ENCODE peak calls at places on chromosomes 1 and 21, in ten cellular contexts. R is mucosa of descending colon; H is stomach; W is neural crest cell; S is BE2C; F is colonic mucosa; D is CD8-positive, alpha-beta T cell; B is cardiac fibroblast; A is body of pancreas; V is nephron progenitor cell. Q is an unnamed sample.

GRCh38 chr1:41917835-41918449 is 780 bp downstream of the HIVEP3 start:
- DNase-seq in R (peak), H (peak), W (peak), S (peak), F (peak), D (peak), B (no peak), A (peak), V (peak), Q (peak)

GRCh38 chr1:213669964-213670691 is 317.6 kb upstream of the PROX1 start:
- DNase-seq in R (no peak), H (no peak), W (no peak), S (no peak), F (peak), D (peak), B (no peak), A (no peak), V (no peak), Q (no peak)

GRCh38 chr1:172070055-172070454 is 228.8 kb downstream of the DNM3 start:
- DNase-seq in R (no peak), H (no peak), W (no peak), S (no peak), F (no peak), D (no peak), B (no peak), A (no peak), V (no peak), Q (no peak)

GRCh38 chr21:15242906-15243305 is 178.1 kb upstream of the NRIP1 start:
- DNase-seq in R (no peak), H (no peak), W (no peak), S (no peak), F (no peak), D (no peak), B (no peak), A (no peak), V (no peak), Q (no peak)

GRCh38 chr1:206021796-206022365 is 1.8 kb downstream of the CTSE start:
- DNase-seq in R (no peak), H (no peak), W (no peak), S (no peak), F (no peak), D (no peak), B (peak), A (no peak), V (no peak), Q (no peak)

GRCh38 chr1:3067671-3068399 is 1.2 kb upstream of the PRDM16 start:
- DNase-seq in R (no peak), H (no peak), W (no peak), S (no peak), F (no peak), D (no peak), B (no peak), A (no peak), V (peak), Q (no peak)

GRCh38 chr1:98035587-98035986 is 114.8 kb upstream of the DPYD start:
- DNase-seq in R (no peak), H (no peak), W (no peak), S (no peak), F (no peak), D (no peak), B (peak), A (no peak), V (no peak), Q (no peak)

GRCh38 chr1:204089044-204089751 is 16.3 kb downstream of the SOX13 start:
- DNase-seq in R (no peak), H (no peak), W (no peak), S (no peak), F (peak), D (no peak), B (peak), A (no peak), V (no peak), Q (no peak)

GRCh38 chr1:244361764-244362473 is 89.8 kb downstream of the ADSS2 start:
- DNase-seq in R (no peak), H (no peak), W (no peak), S (no peak), F (no peak), D (no peak), B (peak), A (no peak), V (no peak), Q (no peak)

GRCh38 chr1:185376840-185377635 is 60.0 kb upstream of the IVNS1ABP start:
- DNase-seq in R (no peak), H (no peak), W (no peak), S (no peak), F (no peak), D (no peak), B (peak), A (no peak), V (no peak), Q (no peak)

GRCh38 chr1:220808501-220809186 is 21.9 kb downstream of the MTARC1 start:
- DNase-seq in R (no peak), H (no peak), W (no peak), S (no peak), F (no peak), D (no peak), B (no peak), A (no peak), V (peak), Q (no peak)

GRCh38 chr1:29639741-29640427 is 403.6 kb downstream of the PTPRU start:
- DNase-seq in R (no peak), H (no peak), W (no peak), S (no peak), F (no peak), D (no peak), B (peak), A (no peak), V (no peak), Q (no peak)

GRCh38 chr1:159181328-159182024 is 10.1 kb downstream of the CADM3 start:
- DNase-seq in R (no peak), H (no peak), W (no peak), S (no peak), F (no peak), D (no peak), B (no peak), A (no peak), V (no peak), Q (no peak)

GRCh38 chr1:203677771-203678170 is 51.1 kb downstream of the ATP2B4 start:
- DNase-seq in R (no peak), H (no peak), W (no peak), S (no peak), F (no peak), D (no peak), B (no peak), A (no peak), V (no peak), Q (no peak)

GRCh38 chr21:41852151-41852928 is 26.8 kb downstream of the PRDM15 start:
- DNase-seq in R (no peak), H (no peak), W (no peak), S (no peak), F (no peak), D (no peak), B (no peak), A (no peak), V (no peak), Q (no peak)

GRCh38 chr1:6703016-6703415 is 1.4 kb upstream of the DNAJC11 start:
- DNase-seq in R (no peak), H (no peak), W (no peak), S (no peak), F (no peak), D (no peak), B (no peak), A (no peak), V (no peak), Q (no peak)

GRCh38 chr1:16162163-16162822 is 6.4 kb upstream of the EPHA2 start:
- DNase-seq in R (peak), H (peak), W (no peak), S (no peak), F (peak), D (peak), B (no peak), A (no peak), V (peak), Q (no peak)

GRCh38 chr1:201354151-201354900 is 23.2 kb downstream of the TNNT2 start:
- DNase-seq in R (no peak), H (no peak), W (no peak), S (no peak), F (no peak), D (no peak), B (no peak), A (no peak), V (no peak), Q (no peak)

GRCh38 chr21:44694776-44695175 is 2.2 kb upstream of the KRTAP10-12 start:
- DNase-seq in R (no peak), H (no peak), W (no peak), S (no peak), F (no peak), D (no peak), B (no peak), A (no peak), V (no peak), Q (no peak)

GRCh38 chr21:44695176-44695575 is 1.8 kb upstream of the KRTAP10-12 start:
- DNase-seq in R (no peak), H (no peak), W (no peak), S (no peak), F (peak), D (no peak), B (no peak), A (no peak), V (no peak), Q (no peak)

GRCh38 chr21:44695641-44696040 is 1.3 kb upstream of the KRTAP10-12 start:
- DNase-seq in R (no peak), H (no peak), W (no peak), S (no peak), F (no peak), D (no peak), B (no peak), A (no peak), V (no peak), Q (no peak)

GRCh38 chr21:44697811-44698734 is 1.1 kb downstream of the KRTAP10-12 start:
- DNase-seq in R (no peak), H (no peak), W (no peak), S (no peak), F (peak), D (no peak), B (no peak), A (no peak), V (no peak), Q (no peak)

DNA sequence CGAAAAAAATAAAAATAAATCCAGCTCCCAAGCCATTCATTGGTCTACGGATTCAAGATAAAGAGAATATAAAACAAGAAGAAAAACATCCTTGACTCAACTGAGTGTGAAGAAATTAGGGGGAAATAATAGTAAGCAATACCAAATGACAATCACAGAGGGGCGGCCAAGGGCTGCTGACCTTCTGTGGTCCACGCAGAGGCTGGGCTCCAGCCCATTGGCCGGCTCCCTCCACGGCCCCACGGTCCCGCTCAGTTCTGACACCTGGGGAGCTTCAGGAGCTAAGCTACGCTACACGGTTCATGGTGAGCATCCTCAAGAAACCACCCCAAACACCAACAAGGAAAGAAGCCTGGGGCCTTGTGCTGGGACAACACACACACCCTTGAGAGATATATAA is 400 bp upstream of the KRTAP10-12 start:
- DNase-seq in R (no peak), H (no peak), W (no peak), S (no peak), F (no peak), D (no peak), B (no peak), A (no peak), V (no peak), Q (no peak)
- TF ChIP-seq CTCF in R (no peak), H (no peak), W (no peak), S (no peak), F (no peak), D (no peak), B (no peak), A (no peak), V (no peak), Q (no peak)

GRCh38 chr1:62012821-62013220 is 181.8 kb upstream of the L1TD1 start:
- DNase-seq in R (peak), H (no peak), W (no peak), S (no peak), F (no peak), D (no peak), B (no peak), A (no peak), V (no peak), Q (no peak)
- TF ChIP-seq CTCF in R (no peak), H (no peak), W (no peak), S (no peak), F (no peak), D (no peak), B (no peak), A (no peak), V (no peak), Q (no peak)

DNA sequence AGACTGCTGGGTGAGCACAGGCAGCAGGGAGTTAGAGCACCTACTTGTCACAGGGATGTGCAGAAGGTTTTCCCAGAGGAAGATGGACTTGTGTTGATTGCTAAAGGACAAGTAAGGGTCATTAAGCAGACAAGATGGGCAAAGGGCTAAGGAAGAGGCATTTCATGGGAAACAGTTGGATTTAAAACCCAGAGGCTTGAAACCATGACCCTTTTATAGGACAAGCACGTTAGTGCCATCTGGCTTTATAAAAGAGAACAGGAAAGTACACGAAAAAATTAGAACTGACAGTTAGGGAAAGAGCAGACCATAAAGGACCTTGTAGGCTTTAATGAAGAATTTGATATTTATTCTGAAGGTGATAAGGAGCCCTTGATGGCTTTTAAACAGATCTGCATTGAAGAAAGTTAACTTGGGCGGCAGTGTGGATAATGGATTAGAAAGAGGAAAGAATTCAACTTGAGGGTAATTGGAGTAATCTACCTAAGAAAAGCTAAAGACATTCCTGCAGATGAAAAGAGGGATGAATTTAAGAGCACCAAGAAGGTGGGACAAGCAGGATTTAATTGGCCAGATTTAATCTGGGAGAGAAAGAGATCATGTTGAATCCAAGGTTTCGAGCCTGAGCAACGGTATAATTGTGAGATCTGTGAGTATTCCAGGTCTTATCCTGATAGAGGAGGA is 68.6 kb downstream of the ZC3H11B start:
- DNase-seq in R (no peak), H (no peak), W (no peak), S (no peak), F (no peak), D (no peak), B (peak), A (no peak), V (no peak), Q (peak)
- TF ChIP-seq CTCF in R (no peak), H (no peak), W (no peak), S (no peak), F (no peak), D (no peak), B (peak), A (no peak), V (no peak), Q (no peak)

DNA sequence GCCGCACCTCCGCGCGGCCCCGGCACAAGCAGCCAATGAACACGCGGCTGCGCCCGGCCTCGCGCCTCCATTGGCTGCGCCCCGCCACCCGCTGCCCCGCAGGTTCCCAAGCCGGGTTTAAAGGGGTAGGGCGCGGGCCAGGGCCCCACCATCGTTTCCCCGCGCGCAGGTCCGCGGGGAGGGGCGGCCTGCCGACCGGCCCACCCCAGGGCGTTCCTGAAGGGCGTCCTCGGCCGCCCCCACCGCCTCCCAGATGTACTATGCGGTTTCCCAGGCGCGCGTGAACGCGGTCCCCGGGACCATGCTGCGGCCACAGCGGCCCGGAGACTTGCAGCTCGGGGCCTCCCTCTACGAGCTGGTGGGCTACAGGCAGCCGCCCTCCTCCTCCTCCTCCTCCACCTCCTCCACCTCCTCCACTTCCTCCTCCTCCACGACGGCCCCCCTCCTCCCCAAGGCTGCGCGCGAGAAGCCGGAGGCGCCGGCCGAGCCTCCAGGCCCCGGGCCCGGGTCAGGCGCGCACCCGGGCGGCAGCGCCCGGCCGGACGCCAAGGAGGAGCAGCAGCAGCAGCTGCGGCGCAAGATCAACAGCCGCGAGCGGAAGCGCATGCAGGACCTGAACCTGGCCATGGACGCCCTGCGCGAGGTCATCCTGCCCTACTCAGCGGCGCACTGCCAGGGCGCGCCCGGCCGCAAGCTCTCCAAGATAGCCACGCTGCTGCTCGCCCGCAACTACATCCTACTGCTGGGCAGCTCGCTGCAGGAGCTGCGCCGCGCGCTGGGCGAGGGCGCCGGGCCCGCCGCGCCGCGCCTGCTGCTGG is at the start of gene OLIG1:
- DNase-seq in R (peak), H (peak), W (peak), S (no peak), F (peak), D (peak), B (peak), A (peak), V (peak), Q (no peak)
- TF ChIP-seq CTCF in R (no peak), H (no peak), W (no peak), S (no peak), F (no peak), D (no peak), B (no peak), A (no peak), V (no peak), Q (no peak)

GRCh38 chr21:44322621-44323325 is 16.4 kb downstream of the CFAP410 start:
- DNase-seq in R (no peak), H (no peak), W (no peak), S (no peak), F (no peak), D (no peak), B (no peak), A (no peak), V (no peak), Q (no peak)

GRCh38 chr21:44323591-44323990 is 15.6 kb downstream of the CFAP410 start:
- DNase-seq in R (no peak), H (no peak), W (no peak), S (no peak), F (no peak), D (no peak), B (no peak), A (no peak), V (no peak), Q (no peak)

GRCh38 chr21:44320847-44321246 is 18.3 kb downstream of the CFAP410 start:
- DNase-seq in R (no peak), H (no peak), W (no peak), S (no peak), F (no peak), D (no peak), B (no peak), A (no peak), V (no peak), Q (no peak)

GRCh38 chr21:44324106-44324853 is 14.9 kb downstream of the CFAP410 start:
- DNase-seq in R (no peak), H (no peak), W (no peak), S (no peak), F (no peak), D (no peak), B (no peak), A (no peak), V (no peak), Q (no peak)

DNA sequence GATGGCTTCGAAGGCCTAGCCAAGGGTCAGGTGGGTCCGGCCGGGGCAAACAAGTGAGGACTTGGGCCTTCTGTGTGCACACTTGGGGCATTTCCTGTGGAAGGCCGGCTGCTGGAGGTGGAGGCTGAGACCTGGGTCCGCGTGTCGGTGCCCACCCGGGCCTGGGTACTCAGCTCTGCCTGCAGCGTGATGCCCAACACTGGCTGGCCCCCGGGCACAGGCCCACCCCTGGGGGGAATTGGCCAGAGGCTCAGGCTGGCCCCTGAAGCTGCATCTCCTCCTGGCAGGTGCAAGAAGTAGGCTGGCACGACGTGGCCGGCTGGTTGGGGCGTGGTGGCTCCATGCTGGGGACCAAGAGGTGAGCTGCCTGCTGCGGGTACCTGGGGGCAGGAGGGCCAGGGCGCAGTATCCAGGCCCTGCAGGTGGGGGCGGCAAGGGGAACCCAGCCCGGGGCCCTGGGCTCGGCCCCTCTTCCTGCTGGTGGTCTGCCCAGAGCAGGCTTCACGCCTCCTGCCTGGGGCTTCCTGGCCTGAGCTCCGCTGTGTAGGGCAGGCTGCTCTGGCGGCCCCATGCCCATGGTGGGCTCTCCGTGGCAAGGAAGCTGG is 17.2 kb downstream of the CFAP410 start:
- DNase-seq in R (no peak), H (no peak), W (no peak), S (no peak), F (no peak), D (no peak), B (no peak), A (no peak), V (no peak), Q (no peak)
- TF ChIP-seq CTCF in R (no peak), H (no peak), W (no peak), S (no peak), F (no peak), D (no peak), B (no peak), A (no peak), V (no peak), Q (no peak)

GRCh38 chr1:37449936-37450335 is 24.4 kb upstream of the ZC3H12A start:
- DNase-seq in R (peak), H (no peak), W (no peak), S (no peak), F (no peak), D (no peak), B (no peak), A (no peak), V (no peak), Q (no peak)

GRCh38 chr1:37446874-37447273 is 27.5 kb upstream of the ZC3H12A start:
- DNase-seq in R (no peak), H (no peak), W (no peak), S (no peak), F (no peak), D (no peak), B (no peak), A (no peak), V (no peak), Q (no peak)

GRCh38 chr1:37448691-37449417 is 25.5 kb upstream of the ZC3H12A start:
- DNase-seq in R (no peak), H (no peak), W (no peak), S (no peak), F (no peak), D (no peak), B (peak), A (no peak), V (no peak), Q (no peak)

GRCh38 chr1:37452416-37452815 is 22.0 kb upstream of the ZC3H12A start:
- DNase-seq in R (no peak), H (no peak), W (no peak), S (no peak), F (no peak), D (no peak), B (no peak), A (no peak), V (no peak), Q (no peak)

GRCh38 chr1:37448185-37448584 is 26.2 kb upstream of the ZC3H12A start:
- DNase-seq in R (no peak), H (no peak), W (no peak), S (no peak), F (no peak), D (no peak), B (no peak), A (no peak), V (no peak), Q (no peak)
- TF ChIP-seq CTCF in R (no peak), H (no peak), W (no peak), S (no peak), F (no peak), D (no peak), B (peak), A (no peak), V (no peak), Q (no peak)

DNA sequence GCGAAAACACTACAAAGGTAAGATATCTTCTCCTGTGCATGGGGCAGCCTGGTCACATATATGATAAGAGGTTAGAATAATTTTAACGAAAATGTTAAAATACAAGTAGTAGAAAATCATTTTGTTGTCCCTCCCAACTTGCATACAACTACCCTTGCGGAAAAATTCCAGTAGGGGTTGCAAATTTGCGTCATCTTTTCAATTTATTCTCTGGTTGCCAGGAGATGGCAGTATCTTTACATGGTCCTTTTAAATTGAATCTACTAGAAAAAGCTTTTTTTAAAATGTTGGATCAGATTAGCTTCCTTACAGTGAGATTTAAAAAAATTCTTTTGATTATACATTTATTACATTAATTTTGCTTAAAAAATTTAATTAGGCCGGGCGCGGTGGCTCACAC is 10.9 kb downstream of the S100PBP start:
- DNase-seq in R (no peak), H (no peak), W (no peak), S (no peak), F (no peak), D (no peak), B (peak), A (no peak), V (no peak), Q (no peak)
- TF ChIP-seq CTCF in R (no peak), H (no peak), W (peak), S (peak), F (no peak), D (no peak), B (no peak), A (no peak), V (no peak), Q (no peak)